ENCODE peak calls at places on chromosomes 1 and 21, in four cellular contexts. One of them, this sample, is unnamed.

GRCh38 chr1:176033879-176034278 is 173.2 kb downstream of the COP1 start:
- DNase-seq in K562: no peak
- DNase-seq in HEK293T: no peak
- DNase-seq in HepG2: no peak
- DNase-seq in this sample: no peak

GRCh38 chr1:64000021-64000420 is 203.4 kb upstream of the UBE2U start:
- DNase-seq in HEK293T: peak
- DNase-seq in HepG2: no peak
- DNase-seq in K562: no peak
- DNase-seq in this sample: no peak

GRCh38 chr1:222096883-222097282 is 355.0 kb upstream of the DUSP10 start:
- DNase-seq in HepG2: no peak
- DNase-seq in HEK293T: no peak
- DNase-seq in K562: no peak
- DNase-seq in this sample: no peak

GRCh38 chr1:77874804-77875445 is 13.5 kb upstream of the NEXN start:
- DNase-seq in HepG2: no peak
- DNase-seq in HEK293T: no peak
- DNase-seq in K562: no peak
- DNase-seq in this sample: no peak

GRCh38 chr1:1299686-1300351 is 7.9 kb downstream of the ACAP3 start:
- DNase-seq in HepG2: no peak
- DNase-seq in K562: no peak
- DNase-seq in HEK293T: no peak
- DNase-seq in this sample: peak

GRCh38 chr1:31371560-31371959 is 1.3 kb downstream of the FABP3 start:
- DNase-seq in HEK293T: peak
- DNase-seq in HepG2: peak
- DNase-seq in K562: no peak
- DNase-seq in this sample: no peak

GRCh38 chr1:62389531-62389930 is 47.3 kb upstream of the USP1 start:
- DNase-seq in HEK293T: no peak
- DNase-seq in HepG2: no peak
- DNase-seq in K562: no peak
- DNase-seq in this sample: no peak

GRCh38 chr1:221740260-221740830 is 1.5 kb downstream of the DUSP10 start:
- DNase-seq in HEK293T: no peak
- DNase-seq in K562: no peak
- DNase-seq in HepG2: no peak
- DNase-seq in this sample: no peak

GRCh38 chr1:177487481-177487880 is 316.7 kb downstream of the BRINP2 start:
- DNase-seq in K562: no peak
- DNase-seq in HEK293T: no peak
- DNase-seq in HepG2: no peak
- DNase-seq in this sample: peak

GRCh38 chr1:28196330-28196729 is 19.8 kb upstream of the PTAFR start:
- DNase-seq in HepG2: no peak
- DNase-seq in K562: no peak
- DNase-seq in HEK293T: no peak
- DNase-seq in this sample: no peak

GRCh38 chr1:21318714-21319159 is 28.5 kb upstream of the ECE1 start:
- DNase-seq in HepG2: no peak
- DNase-seq in K562: no peak
- DNase-seq in HEK293T: peak
- DNase-seq in this sample: no peak

GRCh38 chr1:21318057-21318713 is 27.9 kb upstream of the ECE1 start:
- DNase-seq in HEK293T: no peak
- DNase-seq in HepG2: no peak
- DNase-seq in K562: no peak
- DNase-seq in this sample: no peak

GRCh38 chr1:21314797-21315396 is 24.6 kb upstream of the ECE1 start:
- DNase-seq in HepG2: no peak
- DNase-seq in K562: no peak
- DNase-seq in HEK293T: no peak
- DNase-seq in this sample: no peak

GRCh38 chr1:21317690-21318043 is 27.4 kb upstream of the ECE1 start:
- DNase-seq in K562: no peak
- DNase-seq in HepG2: no peak
- DNase-seq in HEK293T: no peak
- DNase-seq in this sample: no peak

DNA sequence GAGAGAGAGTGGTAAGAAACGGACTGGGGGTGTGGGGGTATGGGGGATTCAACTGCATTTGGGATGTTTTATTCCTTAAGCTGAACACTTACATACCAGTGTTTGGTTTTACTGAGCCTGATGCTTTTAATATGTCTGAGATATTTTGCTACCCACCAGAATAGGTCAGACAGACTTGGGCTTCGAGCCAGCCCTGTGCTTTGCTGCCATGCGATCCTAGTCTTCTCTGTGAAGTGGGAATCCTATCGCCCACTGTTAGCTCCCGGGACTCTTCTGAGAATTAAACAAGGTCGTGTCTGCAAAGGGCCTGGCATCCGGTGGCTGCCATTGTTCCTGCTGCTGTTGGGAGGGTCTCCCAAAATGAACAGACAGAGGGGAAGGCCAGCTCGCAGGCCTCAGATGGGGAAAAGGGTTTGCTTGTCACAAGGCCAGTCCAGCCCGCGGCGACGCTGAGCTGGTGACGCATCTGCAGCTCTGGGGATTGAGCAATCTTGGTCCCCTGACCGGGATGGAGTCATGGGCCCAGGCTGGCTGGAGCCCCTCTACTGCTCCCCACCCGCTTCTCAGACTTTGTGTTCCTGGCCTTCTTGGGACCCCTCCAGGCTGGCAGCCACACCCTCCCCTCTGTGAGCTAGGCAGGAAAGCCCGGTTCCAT is 26.9 kb upstream of the ECE1 start:
- DNase-seq in K562: no peak
- DNase-seq in HEK293T: no peak
- DNase-seq in HepG2: no peak
- DNase-seq in this sample: no peak
- TF ChIP-seq ELF4 in K562: no peak
- TF ChIP-seq ELF4 in HEK293T: no peak
- TF ChIP-seq ELF4 in HepG2: no peak
- TF ChIP-seq ELF4 in this sample: no peak

GRCh38 chr1:37998089-37998808 is 7.1 kb downstream of the FHL3 start:
- DNase-seq in HepG2: no peak
- DNase-seq in HEK293T: no peak
- DNase-seq in K562: no peak
- DNase-seq in this sample: no peak

GRCh38 chr1:37997256-37998088 is 7.7 kb upstream of the SF3A3 start:
- DNase-seq in K562: no peak
- DNase-seq in HepG2: no peak
- DNase-seq in HEK293T: no peak
- DNase-seq in this sample: no peak

GRCh38 chr1:37999434-38000232 is 5.7 kb downstream of the FHL3 start:
- DNase-seq in HepG2: peak
- DNase-seq in HEK293T: no peak
- DNase-seq in K562: peak
- DNase-seq in this sample: no peak

GRCh38 chr1:38000233-38000528 is 5.1 kb downstream of the FHL3 start:
- DNase-seq in K562: no peak
- DNase-seq in HepG2: no peak
- DNase-seq in HEK293T: no peak
- DNase-seq in this sample: no peak

DNA sequence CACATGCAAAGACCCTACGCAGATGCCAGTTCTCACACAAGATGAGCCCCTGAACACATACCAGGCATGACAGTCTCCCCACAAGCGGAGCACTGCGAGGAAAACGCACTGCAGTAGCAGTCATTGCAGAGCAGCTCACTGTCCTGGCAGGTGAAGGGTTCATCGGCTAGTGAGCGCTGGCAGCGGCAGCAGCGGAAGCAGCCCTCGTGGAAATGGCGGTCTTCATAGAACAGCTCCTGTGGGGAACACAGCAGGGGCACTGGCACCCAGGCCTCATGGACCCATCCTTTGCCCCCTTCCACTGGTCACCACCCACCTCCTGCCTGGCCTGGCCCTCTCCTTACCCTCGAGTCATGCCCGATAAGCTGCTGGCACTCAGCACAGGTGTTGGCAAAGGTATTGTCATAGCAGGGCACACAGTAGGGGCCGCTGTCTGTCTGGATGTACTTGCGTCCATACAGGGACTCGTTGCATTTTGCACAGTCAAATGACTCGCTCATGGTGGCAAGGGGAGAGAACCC is 6.3 kb downstream of the FHL3 start:
- DNase-seq in HepG2: no peak
- DNase-seq in K562: no peak
- DNase-seq in HEK293T: no peak
- DNase-seq in this sample: no peak
- TF ChIP-seq ELF4 in HepG2: no peak
- TF ChIP-seq ELF4 in K562: no peak
- TF ChIP-seq ELF4 in HEK293T: no peak
- TF ChIP-seq ELF4 in this sample: no peak

DNA sequence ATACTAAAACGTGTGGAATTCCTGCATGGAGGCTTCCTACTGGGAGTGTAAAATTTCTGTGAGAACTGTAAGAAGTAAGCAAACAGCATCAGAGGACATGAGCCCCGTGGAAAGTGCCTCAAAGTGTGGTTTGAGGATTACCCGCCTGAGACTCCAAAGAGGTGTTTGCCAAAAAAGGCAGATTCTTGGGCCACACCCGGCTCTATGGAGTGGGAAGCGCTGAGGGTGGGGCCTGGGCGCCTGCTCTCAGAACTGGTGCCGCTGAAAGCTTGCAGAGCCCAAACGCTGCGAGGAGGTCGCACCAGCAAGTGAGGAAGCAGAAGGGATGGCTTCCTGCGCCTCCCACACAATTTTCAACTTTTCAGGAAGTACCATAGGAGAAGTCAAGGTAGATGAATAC is 43.0 kb upstream of the PSEN2 start:
- DNase-seq in HepG2: no peak
- DNase-seq in HEK293T: no peak
- DNase-seq in K562: peak
- DNase-seq in this sample: peak
- TF ChIP-seq ELF4 in HepG2: no peak
- TF ChIP-seq ELF4 in HEK293T: no peak
- TF ChIP-seq ELF4 in K562: no peak
- TF ChIP-seq ELF4 in this sample: no peak

DNA sequence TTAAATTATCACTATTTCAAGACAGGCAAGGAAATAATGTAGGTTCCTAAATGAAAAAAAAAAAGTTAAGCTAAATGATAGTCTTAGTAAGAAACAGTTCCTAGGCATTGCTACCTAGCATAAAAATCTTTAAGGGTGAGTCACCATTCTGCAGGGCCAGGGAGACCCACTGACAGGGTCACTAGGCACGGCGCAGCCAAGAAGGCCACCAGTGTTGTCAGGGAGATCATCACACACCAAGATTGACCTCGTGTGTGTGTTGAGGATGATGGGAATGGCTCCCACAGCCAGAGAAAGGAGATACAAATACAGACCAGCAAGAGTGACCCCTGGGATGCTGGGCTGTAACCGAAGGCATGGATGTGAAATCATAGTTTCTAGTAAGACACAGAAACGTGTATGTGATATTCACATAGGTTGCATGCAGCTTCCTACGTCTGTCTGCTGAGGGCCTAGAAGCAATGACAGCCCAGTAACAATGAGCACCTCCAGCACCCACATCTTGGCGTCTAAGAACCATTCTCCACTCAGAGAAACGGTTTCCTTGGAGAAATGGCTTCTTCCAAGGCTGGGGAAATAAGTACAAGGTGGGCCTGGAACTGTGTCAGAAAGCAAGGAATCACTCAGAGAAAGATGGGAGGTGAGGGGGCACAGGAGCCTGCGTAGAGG is 29.1 kb downstream of the RIPK4 start:
- DNase-seq in HepG2: no peak
- DNase-seq in K562: no peak
- DNase-seq in HEK293T: no peak
- DNase-seq in this sample: no peak
- TF ChIP-seq ELF4 in HepG2: no peak
- TF ChIP-seq ELF4 in K562: no peak
- TF ChIP-seq ELF4 in HEK293T: no peak
- TF ChIP-seq ELF4 in this sample: no peak

GRCh38 chr1:209491496-209491895 is 92.0 kb upstream of the CAMK1G start:
- DNase-seq in HEK293T: no peak
- DNase-seq in K562: no peak
- DNase-seq in HepG2: no peak
- DNase-seq in this sample: no peak

GRCh38 chr1:209491031-209491430 is 92.5 kb upstream of the CAMK1G start:
- DNase-seq in HepG2: no peak
- DNase-seq in HEK293T: no peak
- DNase-seq in K562: no peak
- DNase-seq in this sample: no peak

GRCh38 chr1:209491897-209492296 is 91.6 kb upstream of the CAMK1G start:
- DNase-seq in HEK293T: no peak
- DNase-seq in HepG2: no peak
- DNase-seq in K562: no peak
- DNase-seq in this sample: no peak

GRCh38 chr1:209490013-209490412 is 93.5 kb upstream of the CAMK1G start:
- DNase-seq in K562: no peak
- DNase-seq in HepG2: no peak
- DNase-seq in HEK293T: peak
- DNase-seq in this sample: no peak

DNA sequence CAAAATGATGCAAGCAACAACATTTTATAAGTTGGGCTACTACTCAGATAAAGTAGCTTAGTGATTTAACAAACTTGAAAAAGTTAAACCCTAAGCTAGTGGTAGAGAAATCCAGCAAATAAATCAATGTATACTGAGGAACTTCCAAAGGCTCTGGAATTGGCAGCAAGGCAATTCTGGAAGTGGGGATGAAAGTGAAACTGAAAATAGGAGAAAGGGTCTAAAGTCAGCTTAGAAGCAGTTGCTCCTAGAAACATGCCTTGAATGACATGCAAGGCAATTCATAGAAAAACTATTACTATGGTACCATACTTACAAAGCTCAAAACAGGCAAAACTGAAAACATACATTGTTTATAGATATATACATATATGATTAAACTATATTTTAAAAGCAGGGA is 89.9 kb upstream of the CAMK1G start:
- DNase-seq in K562: no peak
- DNase-seq in HEK293T: no peak
- DNase-seq in HepG2: no peak
- DNase-seq in this sample: no peak
- TF ChIP-seq ELF4 in K562: no peak
- TF ChIP-seq ELF4 in HEK293T: no peak
- TF ChIP-seq ELF4 in HepG2: no peak
- TF ChIP-seq ELF4 in this sample: no peak

This sample was measured in WTC11.